ENCODE peak calls at places on chromosomes 7 and 10, in seven cellular contexts. K, T, U, E, H, G and V are unnamed samples. For H3K4me1, the result is how much of the 10 kb centered on the place peaks cover.

GRCh38 chr7:19957664-19958063 is 184.2 kb upstream of the TMEM196 start:
- DNase-seq in K (peak), T (no peak), U (no peak), E (no peak), H (peak), G (no peak), V (no peak)

GRCh38 chr7:108253275-108254044 is 123.3 kb upstream of the LAMB4 start:
- DNase-seq in K (no peak), T (no peak), U (no peak), E (no peak), H (peak), G (no peak), V (no peak)

GRCh38 chr10:667096-667495 is 22.4 kb downstream of the DIP2C start:
- DNase-seq in K (no peak), T (no peak), U (peak), E (no peak), H (no peak), G (no peak), V (no peak)

GRCh38 chr7:36984710-36985308 is 260.5 kb upstream of the AOAH start:
- DNase-seq in K (no peak), T (no peak), U (no peak), E (no peak), H (no peak), G (peak), V (no peak)

GRCh38 chr7:134714791-134715190 is 64.6 kb upstream of the CALD1 start:
- DNase-seq in K (no peak), T (no peak), U (no peak), E (no peak), H (no peak), G (no peak), V (no peak)

GRCh38 chr10:81548160-81548559 is 326.8 kb upstream of the NRG3 start:
- DNase-seq in K (no peak), T (no peak), U (no peak), E (no peak), H (no peak), G (no peak), V (no peak)

GRCh38 chr7:45962861-45963260 is 41.8 kb upstream of the IGFBP3 start:
- DNase-seq in K (no peak), T (no peak), U (no peak), E (no peak), H (no peak), G (no peak), V (no peak)

GRCh38 chr10:71205468-71205867 is 6.9 kb upstream of the UNC5B start:
- DNase-seq in K (no peak), T (no peak), U (no peak), E (no peak), H (peak), G (no peak), V (no peak)

GRCh38 chr7:54778166-54778565 is 19.2 kb upstream of the SEC61G start:
- DNase-seq in K (no peak), T (no peak), U (no peak), E (no peak), H (no peak), G (no peak), V (no peak)

GRCh38 chr7:139118803-139119485 is 9.4 kb upstream of the ZC3HAV1 start:
- DNase-seq in K (no peak), T (no peak), U (no peak), E (peak), H (no peak), G (peak), V (peak)

GRCh38 chr10:12909182-12909835 is 92.2 kb downstream of the CCDC3 start:
- DNase-seq in K (no peak), T (no peak), U (no peak), E (no peak), H (no peak), G (no peak), V (no peak)

GRCh38 chr10:26741368-26741767 is 43.9 kb downstream of the PDSS1 start:
- DNase-seq in K (no peak), T (no peak), U (no peak), E (no peak), H (no peak), G (peak), V (no peak)
- H3K4me1 ChIP-seq in K (under half), T (under half), U (under half), E (under half), H (under half), G (under half), V (under half)

GRCh38 chr10:11758527-11759236 is 16.5 kb downstream of the ECHDC3 start:
- DNase-seq in K (no peak), T (no peak), U (peak), E (no peak), H (no peak), G (no peak), V (no peak)
- H3K4me3 ChIP-seq in K (no peak), T (no peak), U (no peak), E (no peak), H (no peak), G (no peak), V (no peak)

GRCh38 chr10:124077216-124077615 is 16.2 kb downstream of the CHST15 start:
- DNase-seq in K (no peak), T (no peak), U (no peak), E (no peak), H (no peak), G (no peak), V (no peak)

GRCh38 chr10:124076334-124076733 is 17.1 kb downstream of the CHST15 start:
- DNase-seq in K (no peak), T (no peak), U (no peak), E (no peak), H (no peak), G (no peak), V (no peak)

GRCh38 chr10:124079864-124080263 is 13.5 kb downstream of the CHST15 start:
- DNase-seq in K (no peak), T (no peak), U (no peak), E (no peak), H (no peak), G (peak), V (no peak)

GRCh38 chr10:124078028-124078427 is 15.4 kb downstream of the CHST15 start:
- DNase-seq in K (no peak), T (no peak), U (no peak), E (no peak), H (no peak), G (no peak), V (no peak)

GRCh38 chr10:124078714-124079113 is 14.7 kb downstream of the CHST15 start:
- DNase-seq in K (no peak), T (no peak), U (no peak), E (no peak), H (no peak), G (no peak), V (no peak)
- H3K4me1 ChIP-seq in K (under half), T (under half), U (under half), E (under half), H (under half), G (half or more), V (under half)

DNA sequence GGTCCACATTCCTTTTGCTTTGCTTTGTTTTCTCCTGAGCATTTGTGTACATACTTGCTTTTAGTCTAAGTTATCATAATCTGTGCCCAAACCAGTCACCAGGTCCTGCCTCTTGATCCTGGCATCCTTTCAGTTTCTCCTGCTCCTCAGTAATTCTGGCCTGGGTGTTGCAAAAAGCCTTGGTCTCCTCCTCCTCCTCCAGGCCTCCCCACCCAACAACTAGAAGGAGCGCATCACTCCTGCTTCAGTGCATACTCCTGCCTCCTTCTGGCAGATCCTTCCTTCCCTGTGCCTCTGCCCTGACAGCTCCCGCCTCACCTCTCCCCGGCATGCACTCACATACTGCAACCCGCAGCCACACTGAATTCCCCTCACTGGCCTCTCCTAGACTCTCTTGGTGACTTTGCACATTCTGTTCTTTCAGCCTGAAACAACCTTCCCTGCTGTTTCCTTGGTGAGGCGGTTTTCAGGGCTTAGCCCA is 2.3 kb downstream of the DENND2A start:
- DNase-seq in K (peak), T (no peak), U (no peak), E (no peak), H (peak), G (no peak), V (no peak)
- H3K4me3 ChIP-seq in K (no peak), T (no peak), U (peak), E (no peak), H (no peak), G (no peak), V (no peak)

GRCh38 chr10:63462442-63462841 is 3.3 kb downstream of the JMJD1C start:
- DNase-seq in K (no peak), T (no peak), U (no peak), E (no peak), H (no peak), G (no peak), V (no peak)

GRCh38 chr10:63464402-63465292 is 1.1 kb downstream of the JMJD1C start:
- DNase-seq in K (no peak), T (no peak), U (no peak), E (no peak), H (peak), G (no peak), V (peak)

GRCh38 chr10:63466168-63466935 is 575 bp upstream of the JMJD1C start:
- DNase-seq in K (peak), T (peak), U (no peak), E (no peak), H (peak), G (peak), V (peak)

GRCh38 chr10:63467833-63468232 is 2.1 kb upstream of the JMJD1C start:
- DNase-seq in K (no peak), T (no peak), U (no peak), E (no peak), H (peak), G (no peak), V (no peak)

GRCh38 chr10:63465293-63466167 is at the start of gene JMJD1C:
- DNase-seq in K (peak), T (peak), U (peak), E (peak), H (peak), G (peak), V (peak)
- H3K4me1 ChIP-seq in K (under half), T (under half), U (under half), E (under half), H (under half), G (under half), V (under half)

GRCh38 chr10:5895365-5895764 is 5.3 kb downstream of the FBH1 start:
- DNase-seq in K (no peak), T (no peak), U (no peak), E (no peak), H (no peak), G (no peak), V (no peak)

GRCh38 chr10:5896208-5896607 is 6.2 kb downstream of the FBH1 start:
- DNase-seq in K (no peak), T (no peak), U (no peak), E (no peak), H (no peak), G (no peak), V (no peak)

GRCh38 chr10:5896765-5897340 is 6.8 kb downstream of the FBH1 start:
- DNase-seq in K (no peak), T (no peak), U (no peak), E (no peak), H (no peak), G (no peak), V (no peak)

GRCh38 chr10:5894873-5895272 is 4.8 kb downstream of the FBH1 start:
- DNase-seq in K (no peak), T (no peak), U (no peak), E (no peak), H (no peak), G (no peak), V (no peak)

GRCh38 chr10:5895804-5896203 is 5.8 kb downstream of the FBH1 start:
- DNase-seq in K (no peak), T (no peak), U (no peak), E (no peak), H (no peak), G (peak), V (no peak)
- H3K4me3 ChIP-seq in K (no peak), T (no peak), U (no peak), E (peak), H (no peak), G (peak), V (no peak)

DNA sequence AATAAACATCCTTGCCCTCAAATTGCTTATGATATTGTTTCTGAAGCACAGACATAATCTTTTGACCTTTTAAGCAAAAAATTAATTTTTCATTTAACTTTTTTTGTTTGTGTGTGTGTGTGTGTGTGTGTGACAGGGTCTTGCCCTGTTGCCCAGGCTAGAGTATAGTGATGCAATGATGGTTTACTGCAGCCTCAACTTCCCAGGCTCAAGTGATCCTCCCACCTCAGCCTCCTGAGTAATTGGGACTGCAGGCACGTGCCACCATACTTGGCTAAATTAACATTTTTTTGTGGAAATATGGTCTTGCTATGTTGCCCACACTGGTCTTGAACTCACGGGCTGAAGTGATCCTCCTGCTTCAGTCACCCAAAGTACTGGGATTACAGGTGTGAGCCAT is 68.9 kb downstream of the BMPR1A start:
- DNase-seq in K (no peak), T (no peak), U (no peak), E (no peak), H (no peak), G (no peak), V (no peak)
- H3K4me1 ChIP-seq in K (under half), T (under half), U (under half), E (under half), H (under half), G (under half), V (under half)

GRCh38 chr10:79093658-79094411 is 25.1 kb downstream of the ZMIZ1 start:
- DNase-seq in K (peak), T (peak), U (no peak), E (no peak), H (no peak), G (peak), V (peak)
- H3K4me3 ChIP-seq in K (no peak), T (no peak), U (no peak), E (no peak), H (no peak), G (peak), V (no peak)